ENCODE peak calls at places on chromosomes 11 and 22, in four cellular contexts. K, G, B and M are unnamed samples.

GRCh38 chr11:127656266-127656879 is 655.8 kb upstream of the KIRREL3 start:
- DNase-seq in K (no peak), G (no peak), B (no peak), M (no peak)

GRCh38 chr22:46453006-46453828 is 84.2 kb downstream of the CELSR1 start:
- DNase-seq in K (no peak), G (no peak), B (no peak), M (no peak)

GRCh38 chr22:46971776-46972150 is 209.3 kb downstream of the TBC1D22A start:
- DNase-seq in K (no peak), G (no peak), B (no peak), M (no peak)

GRCh38 chr11:6259638-6260019 is at the start of gene CCKBR:
- DNase-seq in K (no peak), G (no peak), B (no peak), M (no peak)

GRCh38 chr11:125328181-125328580 is 163.6 kb downstream of the PKNOX2 start:
- DNase-seq in K (no peak), G (no peak), B (no peak), M (no peak)

GRCh38 chr11:94997437-94997836 is 23.9 kb downstream of the KDM4D start:
- DNase-seq in K (no peak), G (no peak), B (no peak), M (no peak)

GRCh38 chr22:17969732-17970131 is 54.6 kb downstream of the MICAL3 start:
- DNase-seq in K (no peak), G (no peak), B (no peak), M (no peak)

GRCh38 chr11:16547879-16548278 is 190.6 kb upstream of the C11orf58 start:
- DNase-seq in K (no peak), G (no peak), B (no peak), M (no peak)

GRCh38 chr11:35334385-35335090 is 84.8 kb downstream of the SLC1A2 start:
- DNase-seq in K (no peak), G (no peak), B (no peak), M (no peak)

GRCh38 chr11:79963886-79964660 is 523.2 kb upstream of the TENM4 start:
- DNase-seq in K (no peak), G (no peak), B (no peak), M (no peak)

GRCh38 chr22:32005453-32005852 is 37.6 kb upstream of the SLC5A1 start:
- DNase-seq in K (no peak), G (no peak), B (no peak), M (no peak)

GRCh38 chr11:60889869-60890311 is 16.5 kb downstream of the PRPF19 start:
- DNase-seq in K (no peak), G (no peak), B (no peak), M (no peak)

GRCh38 chr11:122230387-122230760 is 114.4 kb upstream of the BLID start:
- DNase-seq in K (no peak), G (no peak), B (no peak), M (no peak)

GRCh38 chr11:85947431-85948272 is 92.5 kb downstream of the CCDC83 start:
- DNase-seq in K (no peak), G (peak; percentile 82), B (no peak), M (peak; percentile 26)

GRCh38 chr11:118923721-118924587 is 1.8 kb downstream of the BCL9L start:
- DNase-seq in K (no peak), G (no peak), B (no peak), M (no peak)

GRCh38 chr22:19882446-19883381 is 28.0 kb upstream of the GNB1L start:
- DNase-seq in K (no peak), G (no peak), B (no peak), M (no peak)

GRCh38 chr11:128565881-128566280 is 21.5 kb downstream of the ETS1 start:
- DNase-seq in K (no peak), G (no peak), B (no peak), M (peak; percentile 77)

GRCh38 chr11:131038597-131038996 is 122.3 kb upstream of the SNX19 start:
- DNase-seq in K (no peak), G (peak; percentile 17), B (no peak), M (no peak)

GRCh38 chr22:28015676-28016601 is 96.9 kb upstream of the PITPNB start:
- DNase-seq in K (no peak), G (no peak), B (no peak), M (no peak)

GRCh38 chr11:117862019-117862725 is 14.3 kb downstream of the FXYD6 start:
- DNase-seq in K (no peak), G (no peak), B (no peak), M (no peak)

GRCh38 chr22:19942071-19942885 is 660 bp upstream of the TXNRD2 start:
- DNase-seq in K (no peak), G (peak; percentile 61), B (no peak), M (peak; percentile 72)

GRCh38 chr22:45503071-45503815 is 560 bp downstream of the FBLN1 start:
- DNase-seq in K (no peak), G (no peak), B (no peak), M (no peak)

GRCh38 chr22:19179472-19180048 is 1.0 kb upstream of the SLC25A1 start:
- DNase-seq in K (peak; percentile 36), G (peak; percentile 91), B (peak; percentile 56), M (peak; percentile 75)

GRCh38 chr11:36431429-36432092 is 78.5 kb downstream of the TRAF6 start:
- DNase-seq in K (no peak), G (no peak), B (no peak), M (no peak)

GRCh38 chr11:110022548-110022947 is 70.6 kb upstream of the ZC3H12C start:
- DNase-seq in K (no peak), G (no peak), B (no peak), M (no peak)

GRCh38 chr11:106961518-106961917 is 56.8 kb downstream of the GUCY1A2 start:
- DNase-seq in K (no peak), G (no peak), B (no peak), M (no peak)

GRCh38 chr11:79013509-79013908 is 427.3 kb downstream of the TENM4 start:
- DNase-seq in K (no peak), G (no peak), B (no peak), M (no peak)

GRCh38 chr11:10922944-10923343 is 65.1 kb upstream of the ZBED5 start:
- DNase-seq in K (no peak), G (no peak), B (no peak), M (no peak)